ENCODE peak calls at places on chromosomes 13 and 19, in eight cellular contexts. M is right cardiac atrium, Z is mesendoderm, D is RWPE2, F is A549, Y is heart right ventricle, A is uterus, C is ovary. S is an unnamed sample. For H3K4me1, the result is how much of the 10 kb centered on the place peaks cover.

GRCh38 chr13:42878721-42879120 is 97.3 kb downstream of the FAM216B start:
- DNase-seq in M (no peak), Z (no peak), D (no peak), F (no peak), Y (no peak), A (no peak), C (no peak), S (no peak)

GRCh38 chr13:29688193-29688592 is 92.7 kb upstream of the SLC7A1 start:
- DNase-seq in M (no peak), Z (no peak), D (no peak), F (no peak), Y (no peak), A (no peak), C (no peak), S (no peak)

GRCh38 chr19:46365561-46365960 is 18.7 kb downstream of the PPP5C start:
- DNase-seq in M (no peak), Z (no peak), D (no peak), F (no peak), Y (no peak), A (no peak), C (no peak), S (no peak)

GRCh38 chr19:18593367-18594095 is 4.9 kb downstream of the REX1BD start:
- DNase-seq in M (peak), Z (peak), D (peak), F (no peak), Y (no peak), A (peak), C (no peak), S (no peak)

GRCh38 chr13:36872621-36873020 is 47.4 kb downstream of the SMAD9 start:
- DNase-seq in M (no peak), Z (no peak), D (no peak), F (no peak), Y (no peak), A (no peak), C (no peak), S (no peak)

GRCh38 chr19:14979498-14980255 is at the start of gene SLC1A6:
- DNase-seq in M (no peak), Z (peak), D (no peak), F (no peak), Y (no peak), A (no peak), C (no peak), S (no peak)

GRCh38 chr19:18173572-18174294 is at the start of gene IFI30:
- DNase-seq in M (peak), Z (peak), D (no peak), F (peak), Y (peak), A (peak), C (peak), S (peak)

GRCh38 chr19:52297601-52298358 is 811 bp downstream of the ZNF480 start:
- DNase-seq in M (no peak), Z (no peak), D (no peak), F (no peak), Y (peak), A (no peak), C (no peak), S (no peak)

GRCh38 chr19:44865196-44865767 is 19.2 kb downstream of the NECTIN2 start:
- DNase-seq in M (no peak), Z (no peak), D (no peak), F (no peak), Y (no peak), A (no peak), C (no peak), S (no peak)

GRCh38 chr19:48123907-48124675 is 13.5 kb upstream of the PLA2G4C start:
- DNase-seq in M (no peak), Z (no peak), D (no peak), F (no peak), Y (no peak), A (no peak), C (no peak), S (no peak)

GRCh38 chr19:33430674-33431277 is 57.3 kb downstream of the CEBPG start:
- DNase-seq in M (peak), Z (peak), D (peak), F (peak), Y (peak), A (no peak), C (no peak), S (peak)

GRCh38 chr13:51768976-51769375 is 35.0 kb downstream of the DHRS12 start:
- DNase-seq in M (peak), Z (no peak), D (no peak), F (no peak), Y (no peak), A (no peak), C (no peak), S (no peak)

GRCh38 chr13:51769455-51770127 is 34.4 kb downstream of the DHRS12 start:
- DNase-seq in M (peak), Z (no peak), D (no peak), F (no peak), Y (no peak), A (peak), C (peak), S (no peak)

GRCh38 chr13:51771418-51772104 is 32.4 kb downstream of the DHRS12 start:
- DNase-seq in M (no peak), Z (no peak), D (no peak), F (no peak), Y (no peak), A (no peak), C (no peak), S (no peak)

GRCh38 chr13:51770681-51771417 is 33.1 kb downstream of the DHRS12 start:
- DNase-seq in M (peak), Z (no peak), D (no peak), F (no peak), Y (no peak), A (no peak), C (no peak), S (no peak)

DNA sequence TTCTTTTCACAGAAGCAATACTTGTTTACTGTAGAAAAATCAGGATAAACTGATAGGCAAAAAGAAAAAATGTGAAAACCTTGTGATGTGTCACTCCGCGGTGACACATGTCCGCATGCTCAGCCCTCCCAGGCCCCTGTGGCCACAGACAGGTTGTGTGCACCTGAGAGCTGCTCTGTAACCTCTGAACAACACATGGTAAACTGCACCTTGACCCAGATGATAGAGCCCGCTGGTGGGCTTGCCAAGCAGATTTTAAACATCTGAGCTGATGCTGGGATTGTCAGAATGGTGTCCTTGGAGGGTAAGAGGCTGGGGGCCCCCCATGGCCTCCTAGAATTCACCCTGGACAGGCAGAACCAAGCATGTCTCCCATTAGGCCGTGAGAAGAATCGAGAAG is 33.8 kb downstream of the DHRS12 start:
- DNase-seq in M (no peak), Z (no peak), D (no peak), F (no peak), Y (no peak), A (no peak), C (no peak), S (no peak)
- H3K27ac ChIP-seq in M (peak), Z (no peak), D (no peak), F (no peak), Y (peak), A (peak), C (peak), S (peak)

GRCh38 chr19:4657262-4657661 is 12.9 kb downstream of the MYDGF start:
- DNase-seq in M (no peak), Z (no peak), D (no peak), F (no peak), Y (no peak), A (no peak), C (no peak), S (no peak)
- H3K4me1 ChIP-seq in M (under half), Z (under half), D (under half), F (under half), Y (under half), A (under half), C (under half), S (under half)

DNA sequence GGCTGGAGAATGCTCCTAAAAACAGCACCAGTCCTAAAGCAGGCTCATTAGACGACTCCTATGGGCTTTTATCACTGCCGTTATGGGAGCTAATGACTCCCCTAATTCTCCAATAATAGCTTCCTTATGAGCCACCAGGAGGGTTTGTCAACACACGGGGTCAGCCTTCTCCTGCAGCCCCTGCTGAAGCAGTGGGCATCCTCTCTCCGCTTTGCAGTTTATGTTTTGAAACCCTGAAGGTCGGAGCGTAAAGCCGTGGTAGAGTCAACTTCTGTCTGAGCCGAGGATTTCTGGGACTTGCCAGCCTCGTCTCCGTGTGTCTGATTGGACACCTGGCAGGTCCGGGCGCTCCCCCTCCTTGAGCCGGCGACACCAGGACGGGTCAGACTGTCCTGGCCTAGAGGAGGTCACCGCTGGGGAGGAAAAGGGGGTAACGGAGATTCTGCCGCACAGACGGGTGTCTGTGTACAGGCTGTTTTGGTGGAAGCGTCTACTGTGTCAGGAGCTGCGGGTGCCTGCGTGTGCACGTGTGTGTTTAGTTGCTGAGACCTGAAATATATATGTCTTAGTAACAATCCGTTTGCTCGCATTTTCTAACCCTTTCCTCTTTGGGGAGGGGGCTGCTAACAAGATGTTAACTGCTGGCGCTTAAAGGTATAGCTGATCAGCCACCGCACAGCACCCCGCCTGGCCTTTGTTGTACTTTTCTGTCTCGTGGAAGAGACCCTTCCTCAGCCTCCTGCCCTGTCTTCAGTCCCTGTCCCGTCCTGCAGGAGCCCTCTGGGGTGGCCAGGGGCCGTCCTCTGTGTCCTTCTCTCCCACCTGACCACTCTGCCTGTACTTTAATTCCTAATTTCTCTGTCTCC is 1.9 kb downstream of the KDM4B start:
- DNase-seq in M (peak), Z (peak), D (no peak), F (no peak), Y (no peak), A (no peak), C (no peak), S (no peak)
- H3K27ac ChIP-seq in M (peak), Z (no peak), D (peak), F (peak), Y (peak), A (peak), C (peak), S (peak)

GRCh38 chr19:42287017-42287825 is 14.7 kb upstream of the PRR19 start:
- DNase-seq in M (peak), Z (no peak), D (no peak), F (no peak), Y (peak), A (no peak), C (no peak), S (peak)
- H3K4me1 ChIP-seq in M (under half), Z (under half), D (under half), F (under half), Y (under half), A (under half), C (under half), S (under half)

GRCh38 chr19:10290876-10291553 is 1.3 kb downstream of the ICAM5 start:
- DNase-seq in M (peak), Z (peak), D (peak), F (no peak), Y (no peak), A (peak), C (peak), S (no peak)

GRCh38 chr19:10289836-10290438 is at the start of gene ICAM5:
- DNase-seq in M (no peak), Z (no peak), D (peak), F (no peak), Y (no peak), A (no peak), C (no peak), S (no peak)

GRCh38 chr19:10288662-10289166 is 1.0 kb upstream of the ICAM5 start:
- DNase-seq in M (no peak), Z (peak), D (peak), F (peak), Y (no peak), A (no peak), C (no peak), S (no peak)

GRCh38 chr19:10290439-10290875 is 705 bp downstream of the ICAM5 start:
- DNase-seq in M (peak), Z (peak), D (no peak), F (no peak), Y (no peak), A (no peak), C (no peak), S (no peak)

DNA sequence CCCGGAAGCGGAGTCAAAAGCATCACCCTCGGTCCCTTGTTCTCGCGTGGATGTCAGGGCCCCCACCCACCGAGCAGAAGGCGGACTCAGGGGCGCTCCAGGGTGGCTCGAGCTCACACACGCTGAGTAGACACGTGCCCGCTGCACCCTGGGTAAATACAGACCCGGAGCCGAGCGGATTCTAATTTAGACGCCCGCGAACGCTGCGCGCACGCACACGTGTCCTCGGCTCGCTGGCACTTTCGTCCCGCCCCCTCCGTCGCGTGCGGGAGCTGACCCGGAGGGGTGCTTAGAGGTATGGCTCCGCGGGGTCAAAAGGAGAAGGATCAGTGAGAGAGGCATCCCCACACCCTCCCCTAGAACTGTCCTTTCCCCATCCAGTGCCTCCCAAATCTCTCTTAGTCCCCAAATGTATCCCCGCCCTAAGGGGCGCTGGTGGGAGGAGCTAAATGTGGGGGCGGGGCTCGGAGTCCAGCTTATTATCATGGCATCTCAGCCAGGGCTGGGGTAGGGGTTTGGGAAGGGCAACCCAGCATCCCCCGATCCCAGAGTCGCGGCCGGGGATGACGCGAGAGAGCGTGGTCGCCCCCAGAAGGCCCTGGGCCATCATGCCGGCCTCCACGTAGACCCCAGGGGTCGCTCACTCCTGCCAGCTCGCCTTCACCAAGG is 451 bp upstream of the ICAM5 start:
- DNase-seq in M (peak), Z (peak), D (peak), F (no peak), Y (no peak), A (no peak), C (no peak), S (no peak)
- H3K27ac ChIP-seq in M (no peak), Z (no peak), D (peak), F (peak), Y (no peak), A (no peak), C (no peak), S (no peak)

GRCh38 chr19:35000338-35000646 is 169 bp downstream of the GRAMD1A start:
- DNase-seq in M (no peak), Z (no peak), D (no peak), F (no peak), Y (no peak), A (no peak), C (no peak), S (no peak)
- H3K4me1 ChIP-seq in M (under half), Z (under half), D (under half), F (half or more), Y (under half), A (under half), C (under half), S (under half)

DNA sequence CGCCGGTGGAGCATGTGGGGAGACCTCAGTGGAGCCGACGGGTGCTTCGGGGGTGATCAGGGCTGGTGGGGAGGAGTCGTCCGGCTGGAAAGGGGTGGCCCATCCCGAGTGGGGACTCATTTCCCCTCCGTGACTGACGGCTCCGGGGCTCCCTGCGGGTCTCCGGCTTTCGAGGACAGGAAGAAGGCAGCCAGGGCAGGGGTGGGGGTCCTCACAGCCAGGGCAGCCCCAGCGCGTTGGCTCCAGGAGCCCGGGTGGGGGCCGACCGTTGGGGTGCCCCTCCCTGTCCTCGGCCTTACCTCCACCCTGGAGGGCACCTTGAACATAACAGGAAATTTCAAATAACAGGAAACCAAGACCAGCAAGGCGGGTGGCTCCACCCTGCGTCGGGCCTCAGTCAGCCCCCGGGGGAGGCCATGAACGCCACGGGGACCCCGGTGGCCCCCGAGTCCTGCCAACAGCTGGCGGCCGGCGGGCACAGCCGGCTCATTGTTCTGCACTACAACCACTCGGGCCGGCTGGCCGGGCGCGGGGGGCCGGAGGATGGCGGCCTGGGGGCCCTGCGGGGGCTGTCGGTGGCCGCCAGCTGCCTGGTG is at the start of gene S1PR4:
- DNase-seq in M (no peak), Z (no peak), D (no peak), F (no peak), Y (no peak), A (no peak), C (no peak), S (peak)
- H3K27ac ChIP-seq in M (no peak), Z (no peak), D (no peak), F (peak), Y (no peak), A (no peak), C (no peak), S (peak)